ENCODE peak calls at places on chromosomes 5 and 9, in ten cellular contexts. One of them, this sample, is unnamed.

GRCh38 chr5:132180134-132180745 is 47.4 kb downstream of the P4HA2 start:
- DNase-seq in transverse colon: no peak
- DNase-seq in HFFc6: peak
- DNase-seq in WERI-Rb-1: peak
- DNase-seq in GM19239: peak
- DNase-seq in RWPE1: peak
- DNase-seq in stimulated activated CD8-positive, alpha-beta memory T cell treated with anti-CD3 and anti-CD28 coated beads, Interleukin-15, amount 100 ng/mL, for 24 hours: no peak
- DNase-seq in stimulated activated naive CD8-positive, alpha-beta T cell treated with anti-CD3 and anti-CD28 coated beads, Interleukin-15, Interleukin-2, amounts not matched to agents 100 U/mL and 50 U/mL, for 24 hours: peak
- DNase-seq in MCF 10A: peak
- DNase-seq in prostate gland: no peak
- DNase-seq in this sample: peak

GRCh38 chr9:93136011-93136440 is 2.0 kb upstream of the NINJ1 start:
- DNase-seq in RWPE1: no peak
- DNase-seq in GM19239: no peak
- DNase-seq in HFFc6: no peak
- DNase-seq in stimulated activated CD8-positive, alpha-beta memory T cell treated with anti-CD3 and anti-CD28 coated beads, Interleukin-15, amount 100 ng/mL, for 24 hours: no peak
- DNase-seq in stimulated activated naive CD8-positive, alpha-beta T cell treated with anti-CD3 and anti-CD28 coated beads, Interleukin-15, Interleukin-2, amounts not matched to agents 100 U/mL and 50 U/mL, for 24 hours: no peak
- DNase-seq in transverse colon: no peak
- DNase-seq in prostate gland: peak
- DNase-seq in WERI-Rb-1: no peak
- DNase-seq in MCF 10A: peak
- DNase-seq in this sample: no peak

GRCh38 chr5:154461531-154461930 is 15.7 kb downstream of the SAP30L start:
- DNase-seq in transverse colon: no peak
- DNase-seq in stimulated activated CD8-positive, alpha-beta memory T cell treated with anti-CD3 and anti-CD28 coated beads, Interleukin-15, amount 100 ng/mL, for 24 hours: no peak
- DNase-seq in prostate gland: no peak
- DNase-seq in HFFc6: no peak
- DNase-seq in RWPE1: no peak
- DNase-seq in WERI-Rb-1: no peak
- DNase-seq in GM19239: no peak
- DNase-seq in MCF 10A: peak
- DNase-seq in stimulated activated naive CD8-positive, alpha-beta T cell treated with anti-CD3 and anti-CD28 coated beads, Interleukin-15, Interleukin-2, amounts not matched to agents 100 U/mL and 50 U/mL, for 24 hours: no peak
- DNase-seq in this sample: no peak

GRCh38 chr9:682633-683508 is 158.6 kb upstream of the DMRT1 start:
- DNase-seq in stimulated activated CD8-positive, alpha-beta memory T cell treated with anti-CD3 and anti-CD28 coated beads, Interleukin-15, amount 100 ng/mL, for 24 hours: no peak
- DNase-seq in RWPE1: no peak
- DNase-seq in GM19239: no peak
- DNase-seq in transverse colon: peak
- DNase-seq in prostate gland: no peak
- DNase-seq in WERI-Rb-1: peak
- DNase-seq in HFFc6: no peak
- DNase-seq in stimulated activated naive CD8-positive, alpha-beta T cell treated with anti-CD3 and anti-CD28 coated beads, Interleukin-15, Interleukin-2, amounts not matched to agents 100 U/mL and 50 U/mL, for 24 hours: no peak
- DNase-seq in MCF 10A: peak
- DNase-seq in this sample: no peak

GRCh38 chr9:104787306-104788015 is 23.5 kb downstream of the NIPSNAP3B start:
- DNase-seq in HFFc6: no peak
- DNase-seq in WERI-Rb-1: no peak
- DNase-seq in GM19239: no peak
- DNase-seq in stimulated activated CD8-positive, alpha-beta memory T cell treated with anti-CD3 and anti-CD28 coated beads, Interleukin-15, amount 100 ng/mL, for 24 hours: no peak
- DNase-seq in RWPE1: no peak
- DNase-seq in prostate gland: no peak
- DNase-seq in MCF 10A: no peak
- DNase-seq in transverse colon: no peak
- DNase-seq in stimulated activated naive CD8-positive, alpha-beta T cell treated with anti-CD3 and anti-CD28 coated beads, Interleukin-15, Interleukin-2, amounts not matched to agents 100 U/mL and 50 U/mL, for 24 hours: no peak
- DNase-seq in this sample: no peak

GRCh38 chr9:33210006-33210715 is 29.8 kb upstream of the SPINK4 start:
- DNase-seq in stimulated activated CD8-positive, alpha-beta memory T cell treated with anti-CD3 and anti-CD28 coated beads, Interleukin-15, amount 100 ng/mL, for 24 hours: no peak
- DNase-seq in RWPE1: no peak
- DNase-seq in GM19239: no peak
- DNase-seq in prostate gland: no peak
- DNase-seq in stimulated activated naive CD8-positive, alpha-beta T cell treated with anti-CD3 and anti-CD28 coated beads, Interleukin-15, Interleukin-2, amounts not matched to agents 100 U/mL and 50 U/mL, for 24 hours: no peak
- DNase-seq in transverse colon: no peak
- DNase-seq in MCF 10A: no peak
- DNase-seq in WERI-Rb-1: no peak
- DNase-seq in HFFc6: no peak
- DNase-seq in this sample: no peak

GRCh38 chr9:68457803-68458202 is 82.9 kb downstream of the TMEM252 start:
- DNase-seq in transverse colon: no peak
- DNase-seq in stimulated activated CD8-positive, alpha-beta memory T cell treated with anti-CD3 and anti-CD28 coated beads, Interleukin-15, amount 100 ng/mL, for 24 hours: no peak
- DNase-seq in GM19239: no peak
- DNase-seq in RWPE1: no peak
- DNase-seq in WERI-Rb-1: no peak
- DNase-seq in MCF 10A: no peak
- DNase-seq in stimulated activated naive CD8-positive, alpha-beta T cell treated with anti-CD3 and anti-CD28 coated beads, Interleukin-15, Interleukin-2, amounts not matched to agents 100 U/mL and 50 U/mL, for 24 hours: no peak
- DNase-seq in prostate gland: no peak
- DNase-seq in HFFc6: no peak
- DNase-seq in this sample: no peak

GRCh38 chr5:8114597-8115266 is 245.8 kb downstream of the MTRR start:
- DNase-seq in HFFc6: no peak
- DNase-seq in stimulated activated naive CD8-positive, alpha-beta T cell treated with anti-CD3 and anti-CD28 coated beads, Interleukin-15, Interleukin-2, amounts not matched to agents 100 U/mL and 50 U/mL, for 24 hours: no peak
- DNase-seq in stimulated activated CD8-positive, alpha-beta memory T cell treated with anti-CD3 and anti-CD28 coated beads, Interleukin-15, amount 100 ng/mL, for 24 hours: no peak
- DNase-seq in prostate gland: no peak
- DNase-seq in RWPE1: no peak
- DNase-seq in transverse colon: peak
- DNase-seq in GM19239: no peak
- DNase-seq in MCF 10A: no peak
- DNase-seq in WERI-Rb-1: peak
- DNase-seq in this sample: no peak

GRCh38 chr5:161256957-161257356 is 289.6 kb downstream of the GABRB2 start:
- DNase-seq in stimulated activated CD8-positive, alpha-beta memory T cell treated with anti-CD3 and anti-CD28 coated beads, Interleukin-15, amount 100 ng/mL, for 24 hours: no peak
- DNase-seq in stimulated activated naive CD8-positive, alpha-beta T cell treated with anti-CD3 and anti-CD28 coated beads, Interleukin-15, Interleukin-2, amounts not matched to agents 100 U/mL and 50 U/mL, for 24 hours: no peak
- DNase-seq in RWPE1: no peak
- DNase-seq in transverse colon: no peak
- DNase-seq in WERI-Rb-1: no peak
- DNase-seq in GM19239: no peak
- DNase-seq in HFFc6: no peak
- DNase-seq in MCF 10A: no peak
- DNase-seq in prostate gland: no peak
- DNase-seq in this sample: no peak

GRCh38 chr5:54049963-54050362 is 260.4 kb downstream of the ARL15 start:
- DNase-seq in RWPE1: no peak
- DNase-seq in MCF 10A: no peak
- DNase-seq in WERI-Rb-1: no peak
- DNase-seq in GM19239: no peak
- DNase-seq in stimulated activated naive CD8-positive, alpha-beta T cell treated with anti-CD3 and anti-CD28 coated beads, Interleukin-15, Interleukin-2, amounts not matched to agents 100 U/mL and 50 U/mL, for 24 hours: no peak
- DNase-seq in HFFc6: peak
- DNase-seq in prostate gland: no peak
- DNase-seq in transverse colon: no peak
- DNase-seq in stimulated activated CD8-positive, alpha-beta memory T cell treated with anti-CD3 and anti-CD28 coated beads, Interleukin-15, amount 100 ng/mL, for 24 hours: no peak
- DNase-seq in this sample: no peak

GRCh38 chr9:137213160-137214060 is 7.9 kb downstream of the NDOR1 start:
- DNase-seq in RWPE1: no peak
- DNase-seq in WERI-Rb-1: no peak
- DNase-seq in MCF 10A: no peak
- DNase-seq in HFFc6: no peak
- DNase-seq in stimulated activated naive CD8-positive, alpha-beta T cell treated with anti-CD3 and anti-CD28 coated beads, Interleukin-15, Interleukin-2, amounts not matched to agents 100 U/mL and 50 U/mL, for 24 hours: no peak
- DNase-seq in prostate gland: no peak
- DNase-seq in stimulated activated CD8-positive, alpha-beta memory T cell treated with anti-CD3 and anti-CD28 coated beads, Interleukin-15, amount 100 ng/mL, for 24 hours: no peak
- DNase-seq in GM19239: no peak
- DNase-seq in transverse colon: no peak
- DNase-seq in this sample: no peak

GRCh38 chr5:178231736-178232123 is 872 bp downstream of the PHYKPL start:
- DNase-seq in GM19239: no peak
- DNase-seq in prostate gland: no peak
- DNase-seq in stimulated activated CD8-positive, alpha-beta memory T cell treated with anti-CD3 and anti-CD28 coated beads, Interleukin-15, amount 100 ng/mL, for 24 hours: no peak
- DNase-seq in MCF 10A: no peak
- DNase-seq in RWPE1: no peak
- DNase-seq in stimulated activated naive CD8-positive, alpha-beta T cell treated with anti-CD3 and anti-CD28 coated beads, Interleukin-15, Interleukin-2, amounts not matched to agents 100 U/mL and 50 U/mL, for 24 hours: no peak
- DNase-seq in transverse colon: no peak
- DNase-seq in WERI-Rb-1: no peak
- DNase-seq in HFFc6: no peak
- DNase-seq in this sample: no peak

GRCh38 chr5:112253478-112254250 is 165.4 kb downstream of the EPB41L4A start:
- DNase-seq in stimulated activated naive CD8-positive, alpha-beta T cell treated with anti-CD3 and anti-CD28 coated beads, Interleukin-15, Interleukin-2, amounts not matched to agents 100 U/mL and 50 U/mL, for 24 hours: no peak
- DNase-seq in GM19239: no peak
- DNase-seq in stimulated activated CD8-positive, alpha-beta memory T cell treated with anti-CD3 and anti-CD28 coated beads, Interleukin-15, amount 100 ng/mL, for 24 hours: no peak
- DNase-seq in HFFc6: no peak
- DNase-seq in WERI-Rb-1: no peak
- DNase-seq in MCF 10A: peak
- DNase-seq in prostate gland: peak
- DNase-seq in RWPE1: peak
- DNase-seq in transverse colon: no peak
- DNase-seq in this sample: no peak

GRCh38 chr5:37631939-37632338 is 207.9 kb downstream of the GDNF start:
- DNase-seq in stimulated activated naive CD8-positive, alpha-beta T cell treated with anti-CD3 and anti-CD28 coated beads, Interleukin-15, Interleukin-2, amounts not matched to agents 100 U/mL and 50 U/mL, for 24 hours: no peak
- DNase-seq in transverse colon: no peak
- DNase-seq in stimulated activated CD8-positive, alpha-beta memory T cell treated with anti-CD3 and anti-CD28 coated beads, Interleukin-15, amount 100 ng/mL, for 24 hours: no peak
- DNase-seq in HFFc6: no peak
- DNase-seq in GM19239: no peak
- DNase-seq in prostate gland: no peak
- DNase-seq in RWPE1: no peak
- DNase-seq in WERI-Rb-1: no peak
- DNase-seq in MCF 10A: no peak
- DNase-seq in this sample: no peak

GRCh38 chr5:7073666-7074065 is 322.3 kb upstream of the ADCY2 start:
- DNase-seq in WERI-Rb-1: no peak
- DNase-seq in GM19239: no peak
- DNase-seq in HFFc6: no peak
- DNase-seq in stimulated activated naive CD8-positive, alpha-beta T cell treated with anti-CD3 and anti-CD28 coated beads, Interleukin-15, Interleukin-2, amounts not matched to agents 100 U/mL and 50 U/mL, for 24 hours: no peak
- DNase-seq in stimulated activated CD8-positive, alpha-beta memory T cell treated with anti-CD3 and anti-CD28 coated beads, Interleukin-15, amount 100 ng/mL, for 24 hours: no peak
- DNase-seq in MCF 10A: no peak
- DNase-seq in transverse colon: no peak
- DNase-seq in prostate gland: no peak
- DNase-seq in RWPE1: no peak
- DNase-seq in this sample: no peak

GRCh38 chr5:63032343-63032742 is 453.7 kb downstream of the LRRC70 start:
- DNase-seq in WERI-Rb-1: no peak
- DNase-seq in GM19239: no peak
- DNase-seq in prostate gland: no peak
- DNase-seq in HFFc6: no peak
- DNase-seq in MCF 10A: no peak
- DNase-seq in stimulated activated CD8-positive, alpha-beta memory T cell treated with anti-CD3 and anti-CD28 coated beads, Interleukin-15, amount 100 ng/mL, for 24 hours: no peak
- DNase-seq in transverse colon: no peak
- DNase-seq in RWPE1: no peak
- DNase-seq in stimulated activated naive CD8-positive, alpha-beta T cell treated with anti-CD3 and anti-CD28 coated beads, Interleukin-15, Interleukin-2, amounts not matched to agents 100 U/mL and 50 U/mL, for 24 hours: no peak
- DNase-seq in this sample: no peak

GRCh38 chr9:36426348-36426747 is 26.3 kb upstream of the RNF38 start:
- DNase-seq in HFFc6: no peak
- DNase-seq in WERI-Rb-1: no peak
- DNase-seq in GM19239: no peak
- DNase-seq in stimulated activated naive CD8-positive, alpha-beta T cell treated with anti-CD3 and anti-CD28 coated beads, Interleukin-15, Interleukin-2, amounts not matched to agents 100 U/mL and 50 U/mL, for 24 hours: no peak
- DNase-seq in stimulated activated CD8-positive, alpha-beta memory T cell treated with anti-CD3 and anti-CD28 coated beads, Interleukin-15, amount 100 ng/mL, for 24 hours: no peak
- DNase-seq in RWPE1: no peak
- DNase-seq in transverse colon: no peak
- DNase-seq in prostate gland: no peak
- DNase-seq in MCF 10A: no peak
- DNase-seq in this sample: no peak

GRCh38 chr5:122352331-122352730 is 40.3 kb downstream of the SNCAIP start:
- DNase-seq in prostate gland: no peak
- DNase-seq in GM19239: no peak
- DNase-seq in stimulated activated CD8-positive, alpha-beta memory T cell treated with anti-CD3 and anti-CD28 coated beads, Interleukin-15, amount 100 ng/mL, for 24 hours: no peak
- DNase-seq in transverse colon: no peak
- DNase-seq in stimulated activated naive CD8-positive, alpha-beta T cell treated with anti-CD3 and anti-CD28 coated beads, Interleukin-15, Interleukin-2, amounts not matched to agents 100 U/mL and 50 U/mL, for 24 hours: no peak
- DNase-seq in MCF 10A: peak
- DNase-seq in WERI-Rb-1: no peak
- DNase-seq in HFFc6: no peak
- DNase-seq in RWPE1: no peak
- DNase-seq in this sample: no peak

GRCh38 chr9:72292184-72292787 is 72.7 kb downstream of the ZFAND5 start:
- DNase-seq in WERI-Rb-1: no peak
- DNase-seq in transverse colon: no peak
- DNase-seq in MCF 10A: peak
- DNase-seq in stimulated activated CD8-positive, alpha-beta memory T cell treated with anti-CD3 and anti-CD28 coated beads, Interleukin-15, amount 100 ng/mL, for 24 hours: no peak
- DNase-seq in HFFc6: peak
- DNase-seq in RWPE1: no peak
- DNase-seq in stimulated activated naive CD8-positive, alpha-beta T cell treated with anti-CD3 and anti-CD28 coated beads, Interleukin-15, Interleukin-2, amounts not matched to agents 100 U/mL and 50 U/mL, for 24 hours: no peak
- DNase-seq in GM19239: no peak
- DNase-seq in prostate gland: no peak
- DNase-seq in this sample: no peak

GRCh38 chr9:6443661-6444060 is 30.7 kb downstream of the UHRF2 start:
- DNase-seq in HFFc6: no peak
- DNase-seq in transverse colon: no peak
- DNase-seq in GM19239: no peak
- DNase-seq in RWPE1: no peak
- DNase-seq in stimulated activated CD8-positive, alpha-beta memory T cell treated with anti-CD3 and anti-CD28 coated beads, Interleukin-15, amount 100 ng/mL, for 24 hours: no peak
- DNase-seq in prostate gland: no peak
- DNase-seq in MCF 10A: no peak
- DNase-seq in stimulated activated naive CD8-positive, alpha-beta T cell treated with anti-CD3 and anti-CD28 coated beads, Interleukin-15, Interleukin-2, amounts not matched to agents 100 U/mL and 50 U/mL, for 24 hours: no peak
- DNase-seq in WERI-Rb-1: no peak
- DNase-seq in this sample: no peak

GRCh38 chr9:128733256-128733655 is 9.3 kb upstream of the ZDHHC12 start:
- DNase-seq in stimulated activated CD8-positive, alpha-beta memory T cell treated with anti-CD3 and anti-CD28 coated beads, Interleukin-15, amount 100 ng/mL, for 24 hours: no peak
- DNase-seq in HFFc6: peak
- DNase-seq in transverse colon: peak
- DNase-seq in GM19239: no peak
- DNase-seq in stimulated activated naive CD8-positive, alpha-beta T cell treated with anti-CD3 and anti-CD28 coated beads, Interleukin-15, Interleukin-2, amounts not matched to agents 100 U/mL and 50 U/mL, for 24 hours: no peak
- DNase-seq in WERI-Rb-1: peak
- DNase-seq in MCF 10A: peak
- DNase-seq in RWPE1: peak
- DNase-seq in prostate gland: peak
- DNase-seq in this sample: peak

GRCh38 chr9:38057416-38058195 is 11.4 kb downstream of the SHB start:
- DNase-seq in WERI-Rb-1: no peak
- DNase-seq in stimulated activated CD8-positive, alpha-beta memory T cell treated with anti-CD3 and anti-CD28 coated beads, Interleukin-15, amount 100 ng/mL, for 24 hours: no peak
- DNase-seq in GM19239: no peak
- DNase-seq in stimulated activated naive CD8-positive, alpha-beta T cell treated with anti-CD3 and anti-CD28 coated beads, Interleukin-15, Interleukin-2, amounts not matched to agents 100 U/mL and 50 U/mL, for 24 hours: no peak
- DNase-seq in RWPE1: peak
- DNase-seq in HFFc6: no peak
- DNase-seq in prostate gland: peak
- DNase-seq in transverse colon: no peak
- DNase-seq in MCF 10A: no peak
- DNase-seq in this sample: no peak

GRCh38 chr5:61263561-61264272 is 68.3 kb upstream of the ZSWIM6 start:
- DNase-seq in HFFc6: no peak
- DNase-seq in prostate gland: no peak
- DNase-seq in MCF 10A: no peak
- DNase-seq in WERI-Rb-1: no peak
- DNase-seq in stimulated activated CD8-positive, alpha-beta memory T cell treated with anti-CD3 and anti-CD28 coated beads, Interleukin-15, amount 100 ng/mL, for 24 hours: no peak
- DNase-seq in transverse colon: no peak
- DNase-seq in GM19239: no peak
- DNase-seq in stimulated activated naive CD8-positive, alpha-beta T cell treated with anti-CD3 and anti-CD28 coated beads, Interleukin-15, Interleukin-2, amounts not matched to agents 100 U/mL and 50 U/mL, for 24 hours: no peak
- DNase-seq in RWPE1: no peak
- DNase-seq in this sample: no peak

GRCh38 chr9:6186691-6187090 is 28.9 kb upstream of the IL33 start:
- DNase-seq in prostate gland: no peak
- DNase-seq in GM19239: no peak
- DNase-seq in MCF 10A: no peak
- DNase-seq in RWPE1: no peak
- DNase-seq in transverse colon: no peak
- DNase-seq in stimulated activated naive CD8-positive, alpha-beta T cell treated with anti-CD3 and anti-CD28 coated beads, Interleukin-15, Interleukin-2, amounts not matched to agents 100 U/mL and 50 U/mL, for 24 hours: no peak
- DNase-seq in stimulated activated CD8-positive, alpha-beta memory T cell treated with anti-CD3 and anti-CD28 coated beads, Interleukin-15, amount 100 ng/mL, for 24 hours: no peak
- DNase-seq in HFFc6: no peak
- DNase-seq in WERI-Rb-1: no peak
- DNase-seq in this sample: no peak

GRCh38 chr5:105963856-105964255 is 1706.9 kb downstream of the EFNA5 start:
- DNase-seq in transverse colon: no peak
- DNase-seq in RWPE1: no peak
- DNase-seq in stimulated activated CD8-positive, alpha-beta memory T cell treated with anti-CD3 and anti-CD28 coated beads, Interleukin-15, amount 100 ng/mL, for 24 hours: no peak
- DNase-seq in stimulated activated naive CD8-positive, alpha-beta T cell treated with anti-CD3 and anti-CD28 coated beads, Interleukin-15, Interleukin-2, amounts not matched to agents 100 U/mL and 50 U/mL, for 24 hours: no peak
- DNase-seq in prostate gland: no peak
- DNase-seq in HFFc6: no peak
- DNase-seq in WERI-Rb-1: no peak
- DNase-seq in GM19239: no peak
- DNase-seq in MCF 10A: no peak
- DNase-seq in this sample: no peak

GRCh38 chr5:175728885-175729828 is 71.3 kb downstream of the HRH2 start:
- DNase-seq in MCF 10A: no peak
- DNase-seq in prostate gland: no peak
- DNase-seq in RWPE1: no peak
- DNase-seq in GM19239: no peak
- DNase-seq in stimulated activated naive CD8-positive, alpha-beta T cell treated with anti-CD3 and anti-CD28 coated beads, Interleukin-15, Interleukin-2, amounts not matched to agents 100 U/mL and 50 U/mL, for 24 hours: no peak
- DNase-seq in HFFc6: peak
- DNase-seq in WERI-Rb-1: peak
- DNase-seq in transverse colon: no peak
- DNase-seq in stimulated activated CD8-positive, alpha-beta memory T cell treated with anti-CD3 and anti-CD28 coated beads, Interleukin-15, amount 100 ng/mL, for 24 hours: no peak
- DNase-seq in this sample: no peak